ENCODE peak calls at places on chromosomes 3 and 15, in six cellular contexts. One of them, this sample, is unnamed.
A peak's percentile ranks its signal among the peaks of the same experiment; 100 is the strongest.

GRCh38 chr15:96331141-96331941 is 841 bp downstream of the NR2F2 start:
- DNase-seq in A549: peak; percentile 58
- DNase-seq in endothelial cell of umbilical vein: peak; percentile 40
- DNase-seq in CD4-positive, alpha-beta T cell: no peak
- DNase-seq in GM23338: no peak
- DNase-seq in mammary epithelial cell: no peak
- DNase-seq in this sample: no peak

GRCh38 chr15:90869601-90870353 is 1.4 kb downstream of the FURIN start:
- DNase-seq in A549: peak; percentile 73
- DNase-seq in endothelial cell of umbilical vein: peak; percentile 95
- DNase-seq in CD4-positive, alpha-beta T cell: peak; percentile 24
- DNase-seq in GM23338: peak; percentile 72
- DNase-seq in mammary epithelial cell: peak; percentile 83
- DNase-seq in this sample: no peak

GRCh38 chr3:115062009-115062408 is 85.1 kb downstream of the ZBTB20 start:
- DNase-seq in A549: no peak
- DNase-seq in endothelial cell of umbilical vein: no peak
- DNase-seq in CD4-positive, alpha-beta T cell: no peak
- DNase-seq in GM23338: no peak
- DNase-seq in mammary epithelial cell: no peak
- DNase-seq in this sample: no peak

GRCh38 chr3:53077476-53078220 is 31.8 kb upstream of the SFMBT1 start:
- DNase-seq in A549: no peak
- DNase-seq in endothelial cell of umbilical vein: no peak
- DNase-seq in CD4-positive, alpha-beta T cell: no peak
- DNase-seq in GM23338: no peak
- DNase-seq in mammary epithelial cell: no peak
- DNase-seq in this sample: no peak

GRCh38 chr15:50137330-50137761 is 18.3 kb upstream of the ATP8B4 start:
- DNase-seq in A549: peak; percentile 94
- DNase-seq in endothelial cell of umbilical vein: peak; percentile 13
- DNase-seq in CD4-positive, alpha-beta T cell: no peak
- DNase-seq in GM23338: no peak
- DNase-seq in mammary epithelial cell: peak; percentile 95
- DNase-seq in this sample: no peak

GRCh38 chr3:101158374-101158773 is 162.0 kb downstream of the IMPG2 start:
- DNase-seq in A549: no peak
- DNase-seq in endothelial cell of umbilical vein: no peak
- DNase-seq in CD4-positive, alpha-beta T cell: no peak
- DNase-seq in GM23338: no peak
- DNase-seq in mammary epithelial cell: no peak
- DNase-seq in this sample: no peak

GRCh38 chr15:40850576-40851112 is 6.8 kb downstream of the SPINT1 start:
- DNase-seq in A549: no peak
- DNase-seq in endothelial cell of umbilical vein: no peak
- DNase-seq in CD4-positive, alpha-beta T cell: no peak
- DNase-seq in GM23338: no peak
- DNase-seq in mammary epithelial cell: no peak
- DNase-seq in this sample: peak; percentile 38

GRCh38 chr15:76431936-76432335 is 95.4 kb downstream of the ISL2 start:
- DNase-seq in A549: no peak
- DNase-seq in endothelial cell of umbilical vein: no peak
- DNase-seq in CD4-positive, alpha-beta T cell: no peak
- DNase-seq in GM23338: peak; percentile 17
- DNase-seq in mammary epithelial cell: no peak
- DNase-seq in this sample: no peak

GRCh38 chr15:26260517-26261133 is 397.5 kb upstream of the ATP10A start:
- DNase-seq in A549: peak; percentile 31
- DNase-seq in endothelial cell of umbilical vein: no peak
- DNase-seq in CD4-positive, alpha-beta T cell: peak; percentile 10
- DNase-seq in GM23338: peak; percentile 86
- DNase-seq in mammary epithelial cell: no peak
- DNase-seq in this sample: peak; percentile 49

GRCh38 chr3:63294332-63294731 is 16.2 kb downstream of the SYNPR start:
- DNase-seq in A549: no peak
- DNase-seq in endothelial cell of umbilical vein: no peak
- DNase-seq in CD4-positive, alpha-beta T cell: no peak
- DNase-seq in GM23338: no peak
- DNase-seq in mammary epithelial cell: no peak
- DNase-seq in this sample: no peak

GRCh38 chr3:105233056-105233455 is 133.7 kb upstream of the ALCAM start:
- DNase-seq in A549: no peak
- DNase-seq in endothelial cell of umbilical vein: no peak
- DNase-seq in CD4-positive, alpha-beta T cell: no peak
- DNase-seq in GM23338: no peak
- DNase-seq in mammary epithelial cell: peak; percentile 55
- DNase-seq in this sample: no peak

GRCh38 chr3:17749705-17750293 is 7.4 kb upstream of the TBC1D5 start:
- DNase-seq in A549: no peak
- DNase-seq in endothelial cell of umbilical vein: no peak
- DNase-seq in CD4-positive, alpha-beta T cell: no peak
- DNase-seq in GM23338: no peak
- DNase-seq in mammary epithelial cell: no peak
- DNase-seq in this sample: no peak

GRCh38 chr15:49428392-49429095 is 5.5 kb downstream of the FGF7 start:
- DNase-seq in A549: no peak
- DNase-seq in endothelial cell of umbilical vein: no peak
- DNase-seq in CD4-positive, alpha-beta T cell: no peak
- DNase-seq in GM23338: no peak
- DNase-seq in mammary epithelial cell: no peak
- DNase-seq in this sample: no peak

GRCh38 chr3:153087595-153088566 is 74.1 kb upstream of the RAP2B start:
- DNase-seq in A549: no peak
- DNase-seq in endothelial cell of umbilical vein: no peak
- DNase-seq in CD4-positive, alpha-beta T cell: no peak
- DNase-seq in GM23338: no peak
- DNase-seq in mammary epithelial cell: peak; percentile 52
- DNase-seq in this sample: no peak

GRCh38 chr3:141578197-141578596 is 91.4 kb downstream of the RASA2 start:
- DNase-seq in A549: no peak
- DNase-seq in endothelial cell of umbilical vein: no peak
- DNase-seq in CD4-positive, alpha-beta T cell: no peak
- DNase-seq in GM23338: no peak
- DNase-seq in mammary epithelial cell: peak; percentile 38
- DNase-seq in this sample: no peak

GRCh38 chr3:131645638-131646037 is 142.9 kb upstream of the MRPL3 start:
- DNase-seq in A549: no peak
- DNase-seq in endothelial cell of umbilical vein: no peak
- DNase-seq in CD4-positive, alpha-beta T cell: no peak
- DNase-seq in GM23338: no peak
- DNase-seq in mammary epithelial cell: no peak
- DNase-seq in this sample: no peak

GRCh38 chr3:129195731-129196256 is 12.1 kb upstream of the CNBP start:
- DNase-seq in A549: peak; percentile 55
- DNase-seq in endothelial cell of umbilical vein: peak; percentile 82
- DNase-seq in CD4-positive, alpha-beta T cell: no peak
- DNase-seq in GM23338: no peak
- DNase-seq in mammary epithelial cell: peak; percentile 89
- DNase-seq in this sample: no peak

GRCh38 chr15:62791694-62792093 is 250.9 kb upstream of the TPM1 start:
- DNase-seq in A549: no peak
- DNase-seq in endothelial cell of umbilical vein: no peak
- DNase-seq in CD4-positive, alpha-beta T cell: no peak
- DNase-seq in GM23338: no peak
- DNase-seq in mammary epithelial cell: no peak
- DNase-seq in this sample: no peak

DNA sequence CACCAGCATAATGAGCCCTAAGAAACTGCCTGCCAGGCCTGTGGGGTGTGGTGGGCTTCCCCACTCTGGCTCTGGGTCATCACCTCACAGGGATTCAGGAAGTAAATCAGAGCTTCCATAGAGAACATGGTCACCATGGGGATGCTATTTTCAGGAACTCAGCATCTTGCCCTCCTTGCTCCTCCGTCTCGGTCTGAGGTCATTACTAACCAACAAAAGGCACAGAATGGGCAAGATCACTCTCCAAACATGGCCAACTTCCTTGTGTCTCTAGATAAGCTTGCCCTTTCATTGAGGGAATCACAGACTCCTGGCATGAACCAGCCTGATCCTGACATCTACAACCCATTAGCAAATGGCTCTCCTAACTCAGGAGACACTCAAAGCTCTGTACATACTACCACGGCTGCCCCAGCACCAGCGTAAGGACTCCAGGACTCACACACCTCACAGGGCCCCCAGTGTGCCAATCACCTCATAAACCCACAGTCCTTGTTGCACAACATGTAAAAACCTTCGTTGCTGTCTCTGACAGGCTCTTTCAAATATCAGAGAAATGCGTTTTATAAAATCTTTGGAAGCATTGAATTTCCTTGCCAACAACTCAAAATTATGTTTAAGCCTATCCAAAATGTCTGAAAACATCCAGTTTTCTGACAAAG is 7.4 kb downstream of the FYCO1 start:
- DNase-seq in A549: no peak
- DNase-seq in endothelial cell of umbilical vein: no peak
- DNase-seq in CD4-positive, alpha-beta T cell: no peak
- DNase-seq in GM23338: no peak
- DNase-seq in mammary epithelial cell: no peak
- DNase-seq in this sample: no peak
- H3K27ac ChIP-seq in A549: no peak overlapping the region
- H3K27ac ChIP-seq in endothelial cell of umbilical vein: peak overlapping the region; percentile 94
- H3K27ac ChIP-seq in CD4-positive, alpha-beta T cell: no peak overlapping the region
- H3K27ac ChIP-seq in GM23338: no peak overlapping the region
- H3K27ac ChIP-seq in mammary epithelial cell: peak overlapping the region; percentile 10
- H3K27ac ChIP-seq in this sample: no peak overlapping the region

GRCh38 chr3:195873281-195873887 is 35.0 kb downstream of the TNK2 start:
- DNase-seq in A549: no peak
- DNase-seq in endothelial cell of umbilical vein: no peak
- DNase-seq in CD4-positive, alpha-beta T cell: no peak
- DNase-seq in GM23338: no peak
- DNase-seq in mammary epithelial cell: no peak
- DNase-seq in this sample: no peak
- H3K27ac ChIP-seq in A549: peak overlapping the region; percentile 24
- H3K27ac ChIP-seq in endothelial cell of umbilical vein: no peak overlapping the region
- H3K27ac ChIP-seq in CD4-positive, alpha-beta T cell: no peak overlapping the region
- H3K27ac ChIP-seq in GM23338: no peak overlapping the region
- H3K27ac ChIP-seq in mammary epithelial cell: no peak overlapping the region
- H3K27ac ChIP-seq in this sample: no peak overlapping the region

GRCh38 chr3:10251006-10251405 is 2.7 kb downstream of the TATDN2 start:
- DNase-seq in A549: no peak
- DNase-seq in endothelial cell of umbilical vein: no peak
- DNase-seq in CD4-positive, alpha-beta T cell: no peak
- DNase-seq in GM23338: no peak
- DNase-seq in mammary epithelial cell: no peak
- DNase-seq in this sample: no peak

GRCh38 chr3:10249833-10250232 is 1.6 kb downstream of the TATDN2 start:
- DNase-seq in A549: no peak
- DNase-seq in endothelial cell of umbilical vein: no peak
- DNase-seq in CD4-positive, alpha-beta T cell: no peak
- DNase-seq in GM23338: no peak
- DNase-seq in mammary epithelial cell: no peak
- DNase-seq in this sample: no peak

GRCh38 chr3:10248984-10249748 is 907 bp downstream of the TATDN2 start:
- DNase-seq in A549: peak; percentile 14
- DNase-seq in endothelial cell of umbilical vein: peak; percentile 35
- DNase-seq in CD4-positive, alpha-beta T cell: peak; percentile 22
- DNase-seq in GM23338: peak; percentile 55
- DNase-seq in mammary epithelial cell: peak; percentile 36
- DNase-seq in this sample: peak; percentile 17

GRCh38 chr3:10247679-10248183 is 528 bp upstream of the TATDN2 start:
- DNase-seq in A549: no peak
- DNase-seq in endothelial cell of umbilical vein: no peak
- DNase-seq in CD4-positive, alpha-beta T cell: no peak
- DNase-seq in GM23338: no peak
- DNase-seq in mammary epithelial cell: no peak
- DNase-seq in this sample: no peak

DNA sequence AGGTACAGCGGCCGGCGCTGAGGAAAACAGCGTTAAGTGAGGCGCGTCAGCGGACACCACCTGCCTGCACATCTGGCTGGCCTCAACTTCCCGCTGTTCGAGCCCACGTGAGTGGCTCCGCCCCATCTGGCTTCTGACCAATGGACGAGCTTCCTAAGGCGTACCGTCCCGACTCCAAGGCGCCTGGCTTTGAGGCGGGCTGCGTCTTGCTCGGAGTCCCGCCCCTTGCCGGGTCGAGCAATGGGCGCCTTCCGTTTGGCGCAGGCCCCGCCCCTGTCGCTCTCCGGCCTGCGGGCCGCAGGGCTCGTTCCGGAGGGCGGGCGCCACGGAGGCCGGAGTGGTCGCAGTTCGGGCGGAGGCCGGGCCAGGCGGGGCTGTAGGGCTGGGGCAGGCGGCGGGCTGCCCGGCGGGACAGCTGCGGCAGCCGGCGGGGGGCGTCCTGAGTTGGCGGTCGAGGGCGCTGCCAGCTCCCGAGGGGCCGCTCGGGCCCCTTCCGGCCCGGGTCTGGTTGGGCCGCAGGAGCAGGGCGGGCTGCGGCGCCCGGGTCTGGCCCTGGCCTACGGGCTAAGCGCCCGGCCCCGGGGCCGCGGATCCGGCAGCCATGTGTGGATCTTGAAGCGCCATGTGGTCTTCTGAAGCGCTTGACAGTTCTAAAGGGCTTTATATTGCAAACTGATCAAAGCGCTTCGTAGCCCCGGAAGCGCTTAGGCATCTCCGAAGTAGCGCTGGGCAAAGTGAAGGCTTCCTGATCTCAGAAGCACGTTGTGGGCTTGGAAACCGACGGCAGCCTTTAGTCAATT is at the start of gene TATDN2:
- DNase-seq in A549: peak; percentile 97
- DNase-seq in endothelial cell of umbilical vein: peak; percentile 95
- DNase-seq in CD4-positive, alpha-beta T cell: peak; percentile 92
- DNase-seq in GM23338: peak; percentile 99
- DNase-seq in mammary epithelial cell: peak; percentile 96
- DNase-seq in this sample: peak; percentile 94
- H3K27ac ChIP-seq in A549: peak within 1 kb of the TSS; percentile 82
- H3K27ac ChIP-seq in endothelial cell of umbilical vein: peak within 1 kb of the TSS; percentile 18
- H3K27ac ChIP-seq in CD4-positive, alpha-beta T cell: peak within 1 kb of the TSS; percentile 83
- H3K27ac ChIP-seq in GM23338: peak within 1 kb of the TSS; percentile 79
- H3K27ac ChIP-seq in mammary epithelial cell: peak within 1 kb of the TSS; percentile 45
- H3K27ac ChIP-seq in this sample: peak within 1 kb of the TSS; percentile 78

GRCh38 chr3:170622369-170623159 is 36.7 kb upstream of the SLC7A14 start:
- DNase-seq in A549: no peak
- DNase-seq in endothelial cell of umbilical vein: no peak
- DNase-seq in CD4-positive, alpha-beta T cell: no peak
- DNase-seq in GM23338: no peak
- DNase-seq in mammary epithelial cell: no peak
- DNase-seq in this sample: peak; percentile 80
- H3K27ac ChIP-seq in A549: no peak overlapping the region
- H3K27ac ChIP-seq in endothelial cell of umbilical vein: no peak overlapping the region
- H3K27ac ChIP-seq in CD4-positive, alpha-beta T cell: no peak overlapping the region
- H3K27ac ChIP-seq in GM23338: no peak overlapping the region
- H3K27ac ChIP-seq in mammary epithelial cell: no peak overlapping the region
- H3K27ac ChIP-seq in this sample: peak overlapping the region; percentile 43

GRCh38 chr3:172629470-172629869 is 81.4 kb downstream of the NCEH1 start:
- DNase-seq in A549: no peak
- DNase-seq in endothelial cell of umbilical vein: no peak
- DNase-seq in CD4-positive, alpha-beta T cell: no peak
- DNase-seq in GM23338: no peak
- DNase-seq in mammary epithelial cell: no peak
- DNase-seq in this sample: no peak
- H3K27ac ChIP-seq in A549: no peak overlapping the region
- H3K27ac ChIP-seq in endothelial cell of umbilical vein: no peak overlapping the region
- H3K27ac ChIP-seq in CD4-positive, alpha-beta T cell: no peak overlapping the region
- H3K27ac ChIP-seq in GM23338: no peak overlapping the region
- H3K27ac ChIP-seq in mammary epithelial cell: no peak overlapping the region
- H3K27ac ChIP-seq in this sample: no peak overlapping the region